ENCODE peak calls at places on chromosomes 4 and X, in four cellular contexts. One of them, this sample, is unnamed.

GRCh38 chrX:52422884-52423283 is 54.1 kb downstream of the XAGE2 start:
- DNase-seq in RPMI7951: peak; percentile 9
- DNase-seq in tibial artery: no peak
- DNase-seq in AG20443: peak; percentile 29
- DNase-seq in this sample: no peak

GRCh38 chrX:53048169-53049126 is at the start of gene GPR173:
- DNase-seq in RPMI7951: peak; percentile 85
- DNase-seq in tibial artery: peak; percentile 31
- DNase-seq in AG20443: peak; percentile 82
- DNase-seq in this sample: peak; percentile 46

GRCh38 chr4:148539387-148539786 is 97.2 kb upstream of the NR3C2 start:
- DNase-seq in RPMI7951: no peak
- DNase-seq in tibial artery: no peak
- DNase-seq in AG20443: no peak
- DNase-seq in this sample: no peak

GRCh38 chr4:43146198-43146597 is 253.7 kb downstream of the GRXCR1 start:
- DNase-seq in RPMI7951: no peak
- DNase-seq in tibial artery: no peak
- DNase-seq in AG20443: no peak
- DNase-seq in this sample: no peak

GRCh38 chr4:40378619-40379018 is 43.5 kb downstream of the CHRNA9 start:
- DNase-seq in RPMI7951: no peak
- DNase-seq in tibial artery: no peak
- DNase-seq in AG20443: no peak
- DNase-seq in this sample: no peak

GRCh38 chrX:8730812-8731578 is 942 bp downstream of the ANOS1 start:
- DNase-seq in RPMI7951: no peak
- DNase-seq in tibial artery: no peak
- DNase-seq in AG20443: no peak
- DNase-seq in this sample: peak; percentile 30

GRCh38 chrX:120768681-120769080 is 107.0 kb downstream of the CT47B1 start:
- DNase-seq in RPMI7951: peak; percentile 62
- DNase-seq in tibial artery: no peak
- DNase-seq in AG20443: no peak
- DNase-seq in this sample: no peak

GRCh38 chr4:123419885-123420743 is 23.5 kb downstream of the SPRY1 start:
- DNase-seq in RPMI7951: no peak
- DNase-seq in tibial artery: no peak
- DNase-seq in AG20443: no peak
- DNase-seq in this sample: peak; percentile 74

GRCh38 chr4:86099348-86099747 is 260.5 kb downstream of the MAPK10 start:
- DNase-seq in RPMI7951: no peak
- DNase-seq in tibial artery: no peak
- DNase-seq in AG20443: no peak
- DNase-seq in this sample: no peak

GRCh38 chrX:27439771-27440170 is 23.4 kb downstream of the PPP4R3C start:
- DNase-seq in RPMI7951: no peak
- DNase-seq in tibial artery: no peak
- DNase-seq in AG20443: no peak
- DNase-seq in this sample: no peak

GRCh38 chrX:6021316-6022091 is 207.2 kb downstream of the NLGN4X start:
- DNase-seq in RPMI7951: peak; percentile 13
- DNase-seq in tibial artery: no peak
- DNase-seq in AG20443: peak; percentile 2
- DNase-seq in this sample: peak; percentile 42

GRCh38 chrX:14936561-14936960 is 63.3 kb downstream of the MOSPD2 start:
- DNase-seq in RPMI7951: peak; percentile 83
- DNase-seq in tibial artery: peak; percentile 20
- DNase-seq in AG20443: peak; percentile 63
- DNase-seq in this sample: no peak

GRCh38 chr4:24405356-24405755 is 179.0 kb downstream of the DHX15 start:
- DNase-seq in RPMI7951: no peak
- DNase-seq in tibial artery: no peak
- DNase-seq in AG20443: no peak
- DNase-seq in this sample: no peak

GRCh38 chrX:15973299-15973698 is 118.7 kb upstream of the AP1S2 start:
- DNase-seq in RPMI7951: peak; percentile 69
- DNase-seq in tibial artery: no peak
- DNase-seq in AG20443: peak; percentile 8
- DNase-seq in this sample: peak; percentile 15

GRCh38 chr4:127503111-127503510 is 129.6 kb upstream of the INTU start:
- DNase-seq in RPMI7951: no peak
- DNase-seq in tibial artery: no peak
- DNase-seq in AG20443: no peak
- DNase-seq in this sample: no peak

GRCh38 chr4:16591867-16592266 is 306.6 kb downstream of the LDB2 start:
- DNase-seq in RPMI7951: no peak
- DNase-seq in tibial artery: no peak
- DNase-seq in AG20443: no peak
- DNase-seq in this sample: peak; percentile 78

GRCh38 chr4:13611283-13611842 is 16.2 kb downstream of the BOD1L1 start:
- DNase-seq in RPMI7951: peak; percentile 53
- DNase-seq in tibial artery: no peak
- DNase-seq in AG20443: peak; percentile 53
- DNase-seq in this sample: no peak

GRCh38 chrX:112087545-112087944 is 5.0 kb upstream of the TRPC5 start:
- DNase-seq in RPMI7951: no peak
- DNase-seq in tibial artery: no peak
- DNase-seq in AG20443: no peak
- DNase-seq in this sample: no peak

This sample was measured in D341Med.